ENCODE peak calls at places on chromosomes 12 and 14, in eight cellular contexts. L is cerebellum, W is brain microvascular endothelial cell, B is germinal center, U is OCI-LY7, S is fibroblast of the conjunctiva, A is C1 segment of cervical spinal cord, P is anterior cingulate cortex. F is an unnamed sample.

GRCh38 chr12:124358572-124358971 is 63.7 kb downstream of the RFLNA start:
- DNase-seq in U (no peak), L (no peak), A (no peak), P (no peak), W (no peak), S (no peak), B (no peak), F (no peak)

GRCh38 chr14:74634481-74634880 is 22.4 kb upstream of the LTBP2 start:
- DNase-seq in B (no peak), W (no peak), U (no peak), S (no peak), L (no peak), A (no peak), P (no peak), F (no peak)

GRCh38 chr14:51093371-51094281 is 1.3 kb downstream of the TRIM9 start:
- DNase-seq in P (peak; percentile 75), B (peak; percentile 70), A (peak; percentile 83), W (no peak), S (no peak), U (peak; percentile 23), L (peak; percentile 86), F (peak; percentile 50)

GRCh38 chr12:131171029-131171428 is 217.3 kb downstream of the ADGRD1 start:
- DNase-seq in U (no peak), L (no peak), W (no peak), B (no peak), P (no peak), A (no peak), S (no peak), F (no peak)

GRCh38 chr12:28130625-28131598 is 59.3 kb upstream of the CCDC91 start:
- DNase-seq in P (no peak), U (no peak), W (peak; percentile 100), S (peak; percentile 90), B (no peak), L (no peak), A (no peak), F (peak; percentile 32)

GRCh38 chr14:59133202-59133601 is 55.3 kb upstream of the DAAM1 start:
- DNase-seq in A (no peak), S (no peak), W (no peak), P (no peak), L (no peak), B (no peak), U (no peak), F (no peak)

GRCh38 chr14:24710403-24711063 is 76.5 kb upstream of the GZMB start:
- DNase-seq in U (peak; percentile 61), S (peak; percentile 34), L (peak; percentile 38), W (peak; percentile 47), A (no peak), P (peak; percentile 18), B (peak; percentile 56), F (peak; percentile 25)

GRCh38 chr12:90199008-90199407 is 490.4 kb upstream of the ATP2B1 start:
- DNase-seq in A (no peak), P (no peak), U (no peak), S (no peak), B (no peak), L (no peak), W (no peak), F (no peak)

GRCh38 chr12:28176295-28176694 is 14.0 kb upstream of the CCDC91 start:
- DNase-seq in W (no peak), S (no peak), P (no peak), U (no peak), L (no peak), A (no peak), B (no peak), F (no peak)

GRCh38 chr14:101918125-101918989 is 46.0 kb upstream of the DYNC1H1 start:
- DNase-seq in L (no peak), W (no peak), U (no peak), P (no peak), B (no peak), S (no peak), A (no peak), F (no peak)

GRCh38 chr12:52096332-52097044 is 17.0 kb downstream of the SMIM41 start:
- DNase-seq in W (no peak), P (no peak), U (no peak), L (no peak), S (no peak), A (no peak), B (no peak), F (no peak)

GRCh38 chr12:64826234-64826633 is 1.8 kb downstream of the TBC1D30 start:
- DNase-seq in P (no peak), A (peak; percentile 3), S (no peak), U (no peak), L (peak; percentile 31), W (peak; percentile 54), B (peak; percentile 14), F (no peak)

GRCh38 chr12:104557488-104558195 is 100.9 kb downstream of the CHST11 start:
- DNase-seq in P (no peak), A (no peak), W (no peak), L (no peak), S (no peak), B (no peak), U (no peak), F (no peak)

GRCh38 chr12:29782821-29783772 is 645 bp downstream of the TMTC1 start:
- DNase-seq in W (no peak), B (no peak), A (peak; percentile 53), P (no peak), S (no peak), L (no peak), U (no peak), F (peak; percentile 18)

GRCh38 chr12:12922191-12922616 is 29.8 kb downstream of the GPRC5D start:
- DNase-seq in A (no peak), U (no peak), W (peak; percentile 76), B (no peak), L (no peak), S (peak; percentile 49), P (no peak), F (no peak)

GRCh38 chr12:69846976-69847375 is 21.9 kb downstream of the MYRFL start:
- DNase-seq in U (no peak), W (no peak), A (no peak), P (peak; percentile 5), S (no peak), B (no peak), L (no peak), F (no peak)

GRCh38 chr12:34388636-34389377 is 366.5 kb downstream of the ALG10 start:
- DNase-seq in S (no peak), A (no peak), U (no peak), W (no peak), P (no peak), L (no peak), B (no peak), F (no peak)

GRCh38 chr12:54606556-54606955 is 18.1 kb upstream of the PPP1R1A start:
- DNase-seq in P (no peak), S (no peak), B (no peak), A (no peak), U (no peak), L (no peak), W (no peak), F (no peak)

GRCh38 chr14:34482463-34482862 is 20.4 kb upstream of the SPTSSA start:
- DNase-seq in A (no peak), P (no peak), B (no peak), U (no peak), S (no peak), W (no peak), L (no peak), F (no peak)

GRCh38 chr12:19978193-19978592 is 390.1 kb upstream of the PDE3A start:
- DNase-seq in U (no peak), A (no peak), P (no peak), L (no peak), B (no peak), S (peak; percentile 93), W (peak; percentile 94), F (no peak)

GRCh38 chr14:98953544-98954346 is 318.3 kb downstream of the BCL11B start:
- DNase-seq in S (peak; percentile 31), P (no peak), L (no peak), A (no peak), W (no peak), U (no peak), B (no peak), F (no peak)

GRCh38 chr12:130137141-130138018 is 24.9 kb upstream of the FZD10 start:
- DNase-seq in L (no peak), U (no peak), B (no peak), W (no peak), S (no peak), A (no peak), P (no peak), F (peak; percentile 36)

GRCh38 chr12:52074656-52075408 is 4.7 kb upstream of the SMIM41 start:
- DNase-seq in B (no peak), W (no peak), U (no peak), S (no peak), P (no peak), A (no peak), L (no peak), F (peak; percentile 48)

GRCh38 chr14:104120281-104120741 is 18.1 kb upstream of the KIF26A start:
- DNase-seq in A (no peak), L (no peak), B (no peak), P (no peak), W (no peak), U (no peak), S (no peak), F (no peak)

GRCh38 chr12:105995986-105996385 is 142.8 kb downstream of the NUAK1 start:
- DNase-seq in S (no peak), B (no peak), U (no peak), A (no peak), L (no peak), P (no peak), W (no peak), F (no peak)

GRCh38 chr12:80858356-80858755 is 79.4 kb downstream of the LIN7A start:
- DNase-seq in S (no peak), B (no peak), W (no peak), L (no peak), U (no peak), P (no peak), A (no peak), F (no peak)

GRCh38 chr12:26789731-26790644 is 43.0 kb downstream of the ITPR2 start:
- DNase-seq in W (peak; percentile 66), S (peak; percentile 34), U (no peak), B (no peak), L (no peak), P (no peak), A (no peak), F (no peak)

GRCh38 chr12:132560421-132560830 is 50.0 kb downstream of the LRCOL1 start:
- DNase-seq in A (no peak), U (peak; percentile 47), W (no peak), B (peak; percentile 38), S (no peak), L (no peak), P (no peak), F (no peak)

GRCh38 chr14:99004112-99004511 is 267.9 kb downstream of the BCL11B start:
- DNase-seq in A (no peak), W (no peak), U (no peak), L (no peak), B (no peak), S (no peak), P (no peak), F (no peak)

GRCh38 chr12:4991373-4991772 is 52.3 kb upstream of the KCNA5 start:
- DNase-seq in B (no peak), W (no peak), P (no peak), L (no peak), A (no peak), U (no peak), S (no peak), F (no peak)

GRCh38 chr12:112380663-112381420 is 1.4 kb downstream of the HECTD4 start:
- DNase-seq in U (peak; percentile 41), L (peak; percentile 32), S (no peak), P (peak; percentile 34), B (no peak), W (no peak), A (no peak), F (no peak)

GRCh38 chr12:46477541-46477940 is 105.0 kb upstream of the SLC38A2 start:
- DNase-seq in A (no peak), U (no peak), S (no peak), L (no peak), P (no peak), B (no peak), W (no peak), F (no peak)

GRCh38 chr12:25884024-25884919 is 74.2 kb upstream of the RASSF8 start:
- DNase-seq in L (no peak), B (no peak), P (no peak), A (no peak), U (no peak), S (no peak), W (no peak), F (no peak)

GRCh38 chr14:22549981-22550670 is 38.9 kb downstream of the DAD1 start:
- DNase-seq in W (peak; percentile 39), U (peak; percentile 70), A (no peak), L (no peak), B (no peak), S (no peak), P (no peak), F (no peak)